ENCODE peak calls at places on chromosomes 16 and 17, in seven cellular contexts. One of them, this sample, is unnamed.

GRCh38 chr17:38674013-38674748 is 576 bp downstream of the EPOP start:
- DNase-seq in GM12865: peak
- DNase-seq in cardiac fibroblast: no peak
- DNase-seq in AG10803: no peak
- DNase-seq in AG04449: no peak
- DNase-seq in HL-60: no peak
- DNase-seq in SK-N-SH: peak
- DNase-seq in this sample: no peak

GRCh38 chr17:61265397-61265796 is 134.2 kb upstream of the TBX2 start:
- DNase-seq in SK-N-SH: no peak
- DNase-seq in AG04449: no peak
- DNase-seq in AG10803: no peak
- DNase-seq in GM12865: no peak
- DNase-seq in cardiac fibroblast: peak
- DNase-seq in HL-60: no peak
- DNase-seq in this sample: no peak

GRCh38 chr16:54867302-54867832 is 63.3 kb upstream of the IRX5 start:
- DNase-seq in SK-N-SH: no peak
- DNase-seq in HL-60: no peak
- DNase-seq in cardiac fibroblast: no peak
- DNase-seq in GM12865: no peak
- DNase-seq in AG04449: no peak
- DNase-seq in AG10803: no peak
- DNase-seq in this sample: no peak

GRCh38 chr17:60398227-60398959 is 6.5 kb upstream of the USP32 start:
- DNase-seq in GM12865: peak
- DNase-seq in cardiac fibroblast: no peak
- DNase-seq in AG10803: no peak
- DNase-seq in SK-N-SH: no peak
- DNase-seq in AG04449: no peak
- DNase-seq in HL-60: peak
- DNase-seq in this sample: no peak

GRCh38 chr17:72338847-72339790 is 218.3 kb downstream of the SOX9 start:
- DNase-seq in AG04449: peak
- DNase-seq in cardiac fibroblast: peak
- DNase-seq in HL-60: no peak
- DNase-seq in AG10803: peak
- DNase-seq in GM12865: no peak
- DNase-seq in SK-N-SH: peak
- DNase-seq in this sample: no peak

GRCh38 chr17:60158751-60159478 is 9.1 kb downstream of the CA4 start:
- DNase-seq in GM12865: no peak
- DNase-seq in AG10803: no peak
- DNase-seq in AG04449: no peak
- DNase-seq in HL-60: no peak
- DNase-seq in cardiac fibroblast: peak
- DNase-seq in SK-N-SH: peak
- DNase-seq in this sample: no peak

GRCh38 chr17:55158439-55158838 is 106.3 kb upstream of the HLF start:
- DNase-seq in cardiac fibroblast: no peak
- DNase-seq in AG10803: no peak
- DNase-seq in SK-N-SH: no peak
- DNase-seq in GM12865: no peak
- DNase-seq in AG04449: no peak
- DNase-seq in HL-60: no peak
- DNase-seq in this sample: no peak

GRCh38 chr17:59846391-59847165 is 46.2 kb downstream of the TUBD1 start:
- DNase-seq in AG04449: no peak
- DNase-seq in GM12865: peak
- DNase-seq in HL-60: peak
- DNase-seq in cardiac fibroblast: peak
- DNase-seq in AG10803: peak
- DNase-seq in SK-N-SH: no peak
- DNase-seq in this sample: no peak

GRCh38 chr16:966035-966434 is 4.7 kb downstream of the LMF1 start:
- DNase-seq in HL-60: no peak
- DNase-seq in cardiac fibroblast: no peak
- DNase-seq in SK-N-SH: no peak
- DNase-seq in GM12865: no peak
- DNase-seq in AG10803: no peak
- DNase-seq in AG04449: no peak
- DNase-seq in this sample: no peak

GRCh38 chr17:58285422-58285810 is 4.7 kb upstream of the MPO start:
- DNase-seq in GM12865: no peak
- DNase-seq in AG10803: peak
- DNase-seq in SK-N-SH: no peak
- DNase-seq in AG04449: no peak
- DNase-seq in cardiac fibroblast: peak
- DNase-seq in HL-60: peak
- DNase-seq in this sample: no peak

GRCh38 chr16:951660-952301 is 19.0 kb downstream of the LMF1 start:
- DNase-seq in GM12865: no peak
- DNase-seq in AG04449: no peak
- DNase-seq in cardiac fibroblast: no peak
- DNase-seq in HL-60: no peak
- DNase-seq in AG10803: no peak
- DNase-seq in SK-N-SH: no peak
- DNase-seq in this sample: no peak

GRCh38 chr16:22235839-22236745 is 30.0 kb downstream of the EEF2K start:
- DNase-seq in SK-N-SH: no peak
- DNase-seq in GM12865: no peak
- DNase-seq in cardiac fibroblast: peak
- DNase-seq in HL-60: no peak
- DNase-seq in AG04449: no peak
- DNase-seq in AG10803: peak
- DNase-seq in this sample: no peak

GRCh38 chr17:60435244-60436170 is 13.2 kb downstream of the CHCT1 start:
- DNase-seq in SK-N-SH: peak
- DNase-seq in cardiac fibroblast: peak
- DNase-seq in AG04449: peak
- DNase-seq in AG10803: peak
- DNase-seq in HL-60: peak
- DNase-seq in GM12865: peak
- DNase-seq in this sample: peak

GRCh38 chr16:28321700-28322411 is 29.5 kb downstream of the SBK1 start:
- DNase-seq in HL-60: peak
- DNase-seq in AG10803: peak
- DNase-seq in GM12865: peak
- DNase-seq in AG04449: no peak
- DNase-seq in cardiac fibroblast: peak
- DNase-seq in SK-N-SH: peak
- DNase-seq in this sample: peak

GRCh38 chr17:66417300-66417719 is 114.9 kb downstream of the PRKCA start:
- DNase-seq in cardiac fibroblast: no peak
- DNase-seq in AG04449: no peak
- DNase-seq in HL-60: no peak
- DNase-seq in GM12865: no peak
- DNase-seq in AG10803: no peak
- DNase-seq in SK-N-SH: no peak
- DNase-seq in this sample: no peak

GRCh38 chr17:1413281-1413791 is 13.3 kb upstream of the YWHAE start:
- DNase-seq in AG10803: peak
- DNase-seq in HL-60: no peak
- DNase-seq in SK-N-SH: peak
- DNase-seq in cardiac fibroblast: peak
- DNase-seq in GM12865: peak
- DNase-seq in AG04449: no peak
- DNase-seq in this sample: no peak

GRCh38 chr17:80791758-80792284 is 199.8 kb upstream of the CHMP6 start:
- DNase-seq in HL-60: no peak
- DNase-seq in AG10803: peak
- DNase-seq in SK-N-SH: no peak
- DNase-seq in GM12865: peak
- DNase-seq in cardiac fibroblast: peak
- DNase-seq in AG04449: peak
- DNase-seq in this sample: no peak

GRCh38 chr17:79802736-79803420 is 6.0 kb upstream of the CBX8 start:
- DNase-seq in AG10803: no peak
- DNase-seq in SK-N-SH: no peak
- DNase-seq in cardiac fibroblast: no peak
- DNase-seq in AG04449: no peak
- DNase-seq in HL-60: no peak
- DNase-seq in GM12865: no peak
- DNase-seq in this sample: peak

GRCh38 chr17:76004750-76005262 is 4.2 kb downstream of the CDK3 start:
- DNase-seq in cardiac fibroblast: no peak
- DNase-seq in SK-N-SH: peak
- DNase-seq in AG10803: no peak
- DNase-seq in AG04449: no peak
- DNase-seq in HL-60: no peak
- DNase-seq in GM12865: no peak
- DNase-seq in this sample: no peak

GRCh38 chr16:79411805-79412204 is 188.7 kb downstream of the MAF start:
- DNase-seq in HL-60: no peak
- DNase-seq in AG04449: no peak
- DNase-seq in GM12865: no peak
- DNase-seq in cardiac fibroblast: no peak
- DNase-seq in SK-N-SH: no peak
- DNase-seq in AG10803: no peak
- DNase-seq in this sample: no peak

GRCh38 chr17:32673964-32674363 is 187.2 kb downstream of the CDK5R1 start:
- DNase-seq in HL-60: no peak
- DNase-seq in GM12865: no peak
- DNase-seq in AG04449: no peak
- DNase-seq in AG10803: peak
- DNase-seq in SK-N-SH: no peak
- DNase-seq in cardiac fibroblast: no peak
- DNase-seq in this sample: no peak

GRCh38 chr17:30969989-30970680 is 704 bp upstream of the RNF135 start:
- DNase-seq in cardiac fibroblast: peak
- DNase-seq in AG10803: peak
- DNase-seq in AG04449: no peak
- DNase-seq in SK-N-SH: no peak
- DNase-seq in HL-60: no peak
- DNase-seq in GM12865: peak
- DNase-seq in this sample: no peak

GRCh38 chr16:58732545-58733247 is 1.4 kb downstream of the GOT2 start:
- DNase-seq in AG10803: no peak
- DNase-seq in cardiac fibroblast: peak
- DNase-seq in AG04449: no peak
- DNase-seq in GM12865: peak
- DNase-seq in HL-60: no peak
- DNase-seq in SK-N-SH: no peak
- DNase-seq in this sample: no peak

DNA sequence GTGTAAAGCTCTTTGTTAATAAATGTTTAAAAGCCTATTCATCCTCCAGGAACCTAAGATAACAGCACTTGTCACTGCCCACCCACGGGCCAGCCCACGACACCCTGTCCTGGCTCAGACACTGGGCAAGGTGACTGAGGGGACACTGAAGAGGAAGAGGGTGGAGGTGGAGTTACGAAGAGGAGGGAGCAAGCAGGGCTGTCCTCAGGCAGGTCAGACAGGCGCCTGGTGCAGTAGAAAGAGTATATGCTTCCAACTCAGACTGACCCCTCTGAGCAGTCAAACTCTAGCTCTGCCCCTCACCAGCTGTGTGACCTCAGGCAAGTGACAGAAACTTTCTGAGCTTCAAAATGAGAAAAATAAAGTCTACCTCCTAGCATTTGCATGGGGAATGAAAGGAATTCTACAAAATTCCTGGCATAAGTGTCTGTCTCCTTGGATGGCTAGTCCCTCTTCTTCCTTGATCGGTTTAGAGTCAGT is 22.8 kb downstream of the TEX2 start:
- DNase-seq in SK-N-SH: peak
- DNase-seq in GM12865: no peak
- DNase-seq in AG10803: no peak
- DNase-seq in AG04449: no peak
- DNase-seq in HL-60: no peak
- DNase-seq in cardiac fibroblast: peak
- DNase-seq in this sample: no peak
- TF ChIP-seq CTCF in SK-N-SH: no peak
- TF ChIP-seq CTCF in GM12865: no peak
- TF ChIP-seq CTCF in AG10803: no peak
- TF ChIP-seq CTCF in AG04449: no peak
- TF ChIP-seq CTCF in HL-60: no peak
- TF ChIP-seq CTCF in cardiac fibroblast: no peak
- TF ChIP-seq CTCF in this sample: no peak

DNA sequence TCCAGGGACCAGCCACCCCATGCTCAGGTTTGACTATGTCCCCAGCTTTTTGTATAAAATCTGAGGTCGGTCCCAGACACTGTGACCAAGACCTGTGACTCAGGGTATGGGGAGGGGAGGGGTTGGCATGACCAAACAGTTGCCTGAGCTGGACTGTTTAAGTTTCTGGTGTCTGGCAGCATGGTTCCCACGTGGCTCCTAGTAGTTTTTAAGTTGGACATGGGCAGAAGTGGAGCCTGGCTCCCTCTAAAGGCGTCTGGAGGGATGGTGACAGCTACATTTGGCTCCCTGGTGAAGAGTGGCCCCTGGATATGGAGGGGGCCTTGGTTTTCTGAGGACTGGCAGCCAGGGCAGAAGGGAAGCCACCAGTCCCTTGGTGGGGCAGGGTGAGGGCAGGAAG is 7.9 kb downstream of the SMCR8 start:
- DNase-seq in GM12865: no peak
- DNase-seq in HL-60: no peak
- DNase-seq in AG10803: no peak
- DNase-seq in SK-N-SH: no peak
- DNase-seq in cardiac fibroblast: no peak
- DNase-seq in AG04449: no peak
- DNase-seq in this sample: no peak
- TF ChIP-seq CTCF in GM12865: no peak
- TF ChIP-seq CTCF in HL-60: no peak
- TF ChIP-seq CTCF in AG10803: no peak
- TF ChIP-seq CTCF in SK-N-SH: no peak
- TF ChIP-seq CTCF in cardiac fibroblast: peak
- TF ChIP-seq CTCF in AG04449: no peak
- TF ChIP-seq CTCF in this sample: no peak

GRCh38 chr17:57085448-57086068 is 512 bp downstream of the AKAP1 start:
- DNase-seq in GM12865: peak
- DNase-seq in HL-60: peak
- DNase-seq in AG04449: no peak
- DNase-seq in AG10803: peak
- DNase-seq in cardiac fibroblast: peak
- DNase-seq in SK-N-SH: peak
- DNase-seq in this sample: peak
- TF ChIP-seq CTCF in GM12865: peak
- TF ChIP-seq CTCF in HL-60: no peak
- TF ChIP-seq CTCF in AG04449: peak
- TF ChIP-seq CTCF in AG10803: peak
- TF ChIP-seq CTCF in cardiac fibroblast: no peak
- TF ChIP-seq CTCF in SK-N-SH: peak
- TF ChIP-seq CTCF in this sample: no peak

DNA sequence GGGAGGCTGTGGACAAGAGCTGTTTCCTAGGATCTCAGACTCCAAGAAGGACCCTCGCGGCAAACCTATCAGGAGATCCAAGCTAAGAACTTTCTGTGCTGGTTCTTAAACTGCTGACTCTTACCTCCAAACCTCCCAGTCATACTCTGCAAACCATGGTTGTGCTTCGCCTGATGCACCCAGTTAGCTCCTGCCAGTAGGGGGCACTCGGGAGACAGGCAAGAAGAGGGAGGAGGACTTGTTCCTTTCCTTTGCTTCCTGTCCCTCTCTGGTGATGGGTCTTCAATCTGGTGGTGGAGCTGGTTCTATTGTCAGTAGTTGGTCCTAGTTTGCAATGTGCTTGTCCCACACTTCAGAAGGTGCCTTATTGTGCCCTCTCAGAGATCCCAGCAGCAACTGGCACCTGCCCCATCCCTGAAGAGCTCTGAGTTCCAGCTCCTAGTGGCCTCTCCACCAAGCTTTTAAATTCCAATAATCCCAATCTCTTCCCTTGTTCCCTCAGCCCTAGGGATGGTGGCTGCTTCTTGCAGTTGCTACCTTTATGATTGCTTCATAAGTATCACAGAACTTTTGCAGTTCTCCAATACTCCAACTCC is 113.5 kb upstream of the RPL38 start:
- DNase-seq in AG04449: peak
- DNase-seq in GM12865: peak
- DNase-seq in cardiac fibroblast: peak
- DNase-seq in HL-60: peak
- DNase-seq in SK-N-SH: peak
- DNase-seq in AG10803: peak
- DNase-seq in this sample: peak
- TF ChIP-seq CTCF in AG04449: peak
- TF ChIP-seq CTCF in GM12865: peak
- TF ChIP-seq CTCF in cardiac fibroblast: peak
- TF ChIP-seq CTCF in HL-60: peak
- TF ChIP-seq CTCF in SK-N-SH: peak
- TF ChIP-seq CTCF in AG10803: peak
- TF ChIP-seq CTCF in this sample: peak

This sample was measured in glutamatergic neuron.